ENCODE peak calls at places on chromosomes 6 and 20, in four cellular contexts. M, V, K and J are unnamed samples.

GRCh38 chr6:40910260-40910893 is 128.6 kb downstream of the UNC5CL start:
- DNase-seq in K (no peak), V (no peak), M (no peak), J (no peak)

GRCh38 chr6:54493138-54493537 is 184.9 kb downstream of the TINAG start:
- DNase-seq in V (no peak), K (no peak), M (no peak), J (no peak)

GRCh38 chr6:26003102-26003694 is 40.6 kb downstream of the TRIM38 start:
- DNase-seq in K (peak; percentile 40), V (no peak), M (no peak), J (no peak)

GRCh38 chr6:99424761-99425646 is at the start of gene PNISR:
- DNase-seq in M (peak; percentile 96), K (peak; percentile 96), V (peak; percentile 97), J (peak; percentile 93)

GRCh38 chr20:35619196-35620095 is 3.8 kb downstream of the SPAG4 start:
- DNase-seq in V (peak; percentile 45), K (no peak), M (peak; percentile 64), J (peak; percentile 94)

GRCh38 chr6:98921038-98921437 is 26.7 kb downstream of the FBXL4 start:
- DNase-seq in K (no peak), V (no peak), M (no peak), J (no peak)

GRCh38 chr6:39228111-39228971 is 934 bp downstream of the KCNK5 start:
- DNase-seq in M (no peak), V (no peak), K (peak; percentile 27), J (peak; percentile 74)

GRCh38 chr20:4726710-4727391 is 5.1 kb downstream of the PRND start:
- DNase-seq in V (peak; percentile 24), K (no peak), M (no peak), J (peak; percentile 80)

GRCh38 chr6:54856137-54856536 is 9.6 kb downstream of the FAM83B start:
- DNase-seq in K (no peak), M (no peak), V (no peak), J (no peak)

GRCh38 chr6:40912158-40912946 is 126.7 kb downstream of the UNC5CL start:
- DNase-seq in M (peak; percentile 55), K (peak; percentile 75), V (peak; percentile 19), J (no peak)

GRCh38 chr6:163627274-163628062 is 212.9 kb downstream of the QKI start:
- DNase-seq in M (no peak), K (no peak), V (no peak), J (no peak)

GRCh38 chr6:106112446-106112845 is 26.3 kb downstream of the PRDM1 start:
- DNase-seq in M (no peak), K (no peak), V (no peak), J (no peak)

GRCh38 chr20:25496165-25496967 is 88.9 kb downstream of the GINS1 start:
- DNase-seq in M (no peak), K (no peak), V (no peak), J (no peak)

GRCh38 chr20:32356935-32357868 is 929 bp upstream of the ASXL1 start:
- DNase-seq in V (peak; percentile 84), M (no peak), K (peak; percentile 40), J (no peak)

GRCh38 chr6:148287979-148288378 is 54.7 kb upstream of the SASH1 start:
- DNase-seq in V (no peak), K (no peak), M (no peak), J (no peak)

GRCh38 chr20:61120595-61121515 is 131.2 kb upstream of the CDH4 start:
- DNase-seq in K (peak; percentile 65), M (peak; percentile 32), V (no peak), J (no peak)

GRCh38 chr6:134079406-134079921 is 27.0 kb upstream of the SLC2A12 start:
- DNase-seq in K (no peak), M (no peak), V (no peak), J (no peak)

GRCh38 chr6:100620085-100620484 is 155.4 kb upstream of the SIM1 start:
- DNase-seq in M (no peak), K (no peak), V (no peak), J (no peak)

GRCh38 chr6:135826225-135826804 is 25.2 kb upstream of the PDE7B start:
- DNase-seq in K (no peak), V (no peak), M (no peak), J (no peak)

GRCh38 chr6:15447546-15448232 is 201.8 kb downstream of the JARID2 start:
- DNase-seq in M (no peak), V (no peak), K (no peak), J (no peak)

GRCh38 chr6:170500955-170501590 is 52.0 kb downstream of the PSMB1 start:
- DNase-seq in K (no peak), V (no peak), M (no peak), J (no peak)

GRCh38 chr6:151022492-151022891 is 157.0 kb downstream of the MTHFD1L start:
- DNase-seq in K (no peak), V (no peak), M (no peak), J (no peak)

GRCh38 chr6:31763617-31763940 is 1.1 kb downstream of the SAPCD1 start:
- DNase-seq in V (no peak), M (no peak), K (no peak), J (no peak)

GRCh38 chr20:23340524-23340923 is 10.1 kb upstream of the NXT1 start:
- DNase-seq in K (peak; percentile 76), V (no peak), M (peak; percentile 32), J (no peak)

GRCh38 chr20:56928007-56928406 is 298.9 kb downstream of the TFAP2C start:
- DNase-seq in M (no peak), K (no peak), V (no peak), J (no peak)

GRCh38 chr20:56926501-56926900 is 297.4 kb downstream of the TFAP2C start:
- DNase-seq in V (no peak), K (no peak), M (no peak), J (no peak)

GRCh38 chr20:56924316-56924975 is 295.3 kb downstream of the TFAP2C start:
- DNase-seq in V (no peak), M (no peak), K (no peak), J (no peak)

GRCh38 chr20:56924976-56925695 is 296.0 kb downstream of the TFAP2C start:
- DNase-seq in M (no peak), K (no peak), V (no peak), J (no peak)

GRCh38 chr20:56925696-56926101 is 296.6 kb downstream of the TFAP2C start:
- DNase-seq in M (no peak), V (no peak), K (no peak), J (no peak)
- H3K4me3 ChIP-seq in M (peak overlapping the region; percentile 51), V (no peak overlapping the region), K (no peak overlapping the region), J (peak overlapping the region; percentile 2)

GRCh38 chr20:21113697-21114096 is 7.5 kb upstream of the LINC00237 start:
- DNase-seq in K (no peak), M (no peak), V (no peak), J (no peak)
- TF ChIP-seq POLR2AphosphoS5 in K (no peak), M (no peak), V (no peak), J (no peak)

GRCh38 chr20:15673206-15673605 is 900.0 kb downstream of the KIF16B start:
- DNase-seq in K (no peak), V (no peak), M (no peak), J (no peak)

GRCh38 chr20:15674253-15675145 is 898.7 kb downstream of the KIF16B start:
- DNase-seq in V (no peak), M (no peak), K (no peak), J (no peak)

GRCh38 chr20:15676815-15677214 is 896.4 kb downstream of the KIF16B start:
- DNase-seq in M (no peak), V (no peak), K (no peak), J (no peak)

GRCh38 chr20:15675151-15675550 is 898.1 kb downstream of the KIF16B start:
- DNase-seq in V (no peak), M (no peak), K (no peak), J (no peak)

DNA sequence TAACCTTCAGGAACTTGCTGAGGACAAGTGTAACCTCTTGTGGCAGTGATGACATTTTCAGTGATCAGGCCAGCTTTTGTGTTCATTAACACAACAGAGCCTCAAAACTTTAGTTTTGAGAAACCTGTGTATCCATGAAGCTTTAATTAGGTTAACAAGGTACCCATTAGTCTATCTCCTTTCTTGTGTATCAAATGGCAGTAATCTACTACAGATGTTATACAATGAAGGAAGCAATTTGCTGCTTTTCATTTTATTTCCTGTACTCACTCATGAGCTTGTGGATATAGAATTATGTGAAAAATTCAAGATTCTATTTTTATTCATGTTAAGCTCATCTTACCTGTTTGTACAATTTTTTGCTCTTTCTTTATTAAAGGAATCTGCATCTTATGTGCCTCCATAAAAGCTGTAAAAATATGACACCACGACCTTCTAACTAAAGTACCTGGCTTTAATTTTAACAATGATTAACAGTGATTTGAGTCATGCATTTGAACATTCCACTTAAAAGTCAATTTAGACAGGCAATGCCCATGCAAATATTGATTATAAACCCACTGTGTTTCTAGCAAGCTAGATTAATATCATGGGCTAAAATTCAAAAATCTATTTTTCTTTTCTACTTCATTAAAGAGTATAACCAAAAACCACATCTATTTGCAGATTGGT is 897.3 kb downstream of the KIF16B start:
- DNase-seq in K (no peak), V (no peak), M (no peak), J (no peak)
- H3K4me3 ChIP-seq in K (no peak overlapping the region), V (no peak overlapping the region), M (no peak overlapping the region), J (no peak overlapping the region)

GRCh38 chr6:125004198-125004597 is 42.0 kb downstream of the RNF217 start:
- DNase-seq in K (no peak), M (no peak), V (no peak), J (no peak)
- TF ChIP-seq POLR2AphosphoS5 in K (no peak), M (no peak), V (no peak), J (no peak)

DNA sequence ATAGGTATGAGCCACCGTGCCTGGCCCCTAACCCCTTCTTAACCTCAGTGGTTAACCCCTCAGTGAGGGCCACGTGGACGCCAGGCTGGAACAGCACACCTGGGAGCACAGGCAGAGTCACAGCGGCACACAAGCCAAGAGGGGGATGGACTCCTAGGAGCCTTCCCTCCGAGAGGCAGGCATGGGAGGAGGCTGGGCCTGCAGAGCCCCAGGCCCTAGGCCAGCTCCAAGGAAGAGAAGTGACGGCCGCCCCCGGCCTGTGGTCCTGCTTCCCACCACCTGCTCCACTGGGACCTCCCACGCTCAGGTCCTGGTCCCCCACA is 3.8 kb downstream of the GATA5 start:
- DNase-seq in M (no peak), K (no peak), V (no peak), J (no peak)
- H3K4me3 ChIP-seq in M (no peak overlapping the region), K (no peak overlapping the region), V (no peak overlapping the region), J (no peak overlapping the region)

DNA sequence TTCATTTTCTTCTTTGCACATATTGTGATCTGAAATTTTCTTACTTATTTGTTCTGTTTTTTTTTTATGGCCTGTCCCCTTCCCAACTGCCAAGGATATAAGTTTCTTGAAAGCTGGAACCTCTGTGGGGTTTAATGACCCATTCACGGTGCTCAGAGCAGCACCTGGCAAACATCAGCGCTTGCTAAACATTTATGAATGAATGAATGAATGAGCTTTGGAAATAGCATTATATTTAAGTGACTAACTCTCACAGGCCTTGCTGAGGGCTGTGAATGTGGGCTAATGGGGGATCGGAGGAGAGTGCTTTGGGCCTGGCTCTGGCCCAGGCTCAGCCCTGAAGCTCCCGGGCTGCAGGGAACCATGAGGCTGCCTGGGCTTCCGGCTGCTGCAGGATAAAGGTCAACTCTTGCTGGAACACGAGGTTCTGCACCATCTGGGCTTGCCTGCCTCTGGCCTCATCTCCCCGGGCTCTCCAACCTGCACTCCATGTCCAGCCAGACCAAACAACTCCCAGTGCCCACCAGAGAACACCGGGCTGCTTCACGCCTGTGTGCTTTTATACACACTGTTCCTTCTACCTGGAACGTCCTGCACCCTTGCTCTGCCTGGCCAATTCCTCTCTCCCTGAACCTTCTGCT is 14.6 kb upstream of the ARMC12 start:
- DNase-seq in V (no peak), M (no peak), K (no peak), J (no peak)
- TF ChIP-seq POLR2AphosphoS5 in V (no peak), M (no peak), K (no peak), J (peak; percentile 26)